ENCODE peak calls at places on chromosomes 12 and 14, in seven cellular contexts. One of them, this sample, is unnamed.

GRCh38 chr12:92912052-92912451 is 17.0 kb downstream of the EEA1 start:
- DNase-seq in AG04449: no peak
- DNase-seq in left ventricle myocardium inferior: no peak
- DNase-seq in cardiac muscle cell: no peak
- DNase-seq in Peyer's patch: no peak
- DNase-seq in HAP-1: no peak
- DNase-seq in body of pancreas: no peak
- DNase-seq in this sample: no peak

GRCh38 chr12:53122961-53123468 is 19.7 kb downstream of the SOAT2 start:
- DNase-seq in cardiac muscle cell: peak; percentile 64
- DNase-seq in HAP-1: no peak
- DNase-seq in left ventricle myocardium inferior: no peak
- DNase-seq in Peyer's patch: no peak
- DNase-seq in body of pancreas: no peak
- DNase-seq in AG04449: no peak
- DNase-seq in this sample: peak; percentile 95

GRCh38 chr14:52936437-52936836 is 14.4 kb downstream of the FERMT2 start:
- DNase-seq in cardiac muscle cell: no peak
- DNase-seq in body of pancreas: no peak
- DNase-seq in left ventricle myocardium inferior: no peak
- DNase-seq in HAP-1: no peak
- DNase-seq in Peyer's patch: no peak
- DNase-seq in AG04449: no peak
- DNase-seq in this sample: no peak

GRCh38 chr14:90674043-90674670 is 142.1 kb downstream of the TTC7B start:
- DNase-seq in cardiac muscle cell: no peak
- DNase-seq in HAP-1: no peak
- DNase-seq in Peyer's patch: no peak
- DNase-seq in AG04449: no peak
- DNase-seq in left ventricle myocardium inferior: no peak
- DNase-seq in body of pancreas: no peak
- DNase-seq in this sample: no peak

GRCh38 chr12:25500651-25501050 is 52.4 kb downstream of the LMNTD1 start:
- DNase-seq in HAP-1: no peak
- DNase-seq in AG04449: no peak
- DNase-seq in body of pancreas: no peak
- DNase-seq in Peyer's patch: no peak
- DNase-seq in left ventricle myocardium inferior: no peak
- DNase-seq in cardiac muscle cell: no peak
- DNase-seq in this sample: no peak

GRCh38 chr12:49098035-49098451 is 3.4 kb upstream of the DHH start:
- DNase-seq in Peyer's patch: peak; percentile 53
- DNase-seq in cardiac muscle cell: peak; percentile 64
- DNase-seq in HAP-1: peak; percentile 74
- DNase-seq in AG04449: no peak
- DNase-seq in body of pancreas: peak; percentile 47
- DNase-seq in left ventricle myocardium inferior: peak; percentile 25
- DNase-seq in this sample: no peak

GRCh38 chr12:131229426-131230339 is 276.0 kb downstream of the ADGRD1 start:
- DNase-seq in left ventricle myocardium inferior: peak; percentile 49
- DNase-seq in cardiac muscle cell: no peak
- DNase-seq in AG04449: no peak
- DNase-seq in Peyer's patch: no peak
- DNase-seq in HAP-1: no peak
- DNase-seq in body of pancreas: no peak
- DNase-seq in this sample: no peak

GRCh38 chr12:1220127-1221092 is 229.4 kb downstream of the ERC1 start:
- DNase-seq in Peyer's patch: no peak
- DNase-seq in left ventricle myocardium inferior: no peak
- DNase-seq in body of pancreas: peak; percentile 34
- DNase-seq in HAP-1: no peak
- DNase-seq in cardiac muscle cell: no peak
- DNase-seq in AG04449: no peak
- DNase-seq in this sample: no peak

GRCh38 chr12:100868487-100868886 is 73.9 kb downstream of the ANO4 start:
- DNase-seq in HAP-1: no peak
- DNase-seq in body of pancreas: no peak
- DNase-seq in Peyer's patch: no peak
- DNase-seq in cardiac muscle cell: peak; percentile 34
- DNase-seq in left ventricle myocardium inferior: no peak
- DNase-seq in AG04449: no peak
- DNase-seq in this sample: no peak

GRCh38 chr12:24997496-24997895 is 48.6 kb upstream of the BCAT1 start:
- DNase-seq in Peyer's patch: no peak
- DNase-seq in HAP-1: no peak
- DNase-seq in AG04449: no peak
- DNase-seq in body of pancreas: no peak
- DNase-seq in left ventricle myocardium inferior: no peak
- DNase-seq in cardiac muscle cell: no peak
- DNase-seq in this sample: no peak

GRCh38 chr12:42446761-42447160 is 120.8 kb downstream of the PPHLN1 start:
- DNase-seq in HAP-1: peak; percentile 83
- DNase-seq in AG04449: no peak
- DNase-seq in left ventricle myocardium inferior: no peak
- DNase-seq in Peyer's patch: no peak
- DNase-seq in cardiac muscle cell: peak; percentile 34
- DNase-seq in body of pancreas: no peak
- DNase-seq in this sample: peak; percentile 63

GRCh38 chr14:44396226-44396625 is 110.9 kb downstream of the FSCB start:
- DNase-seq in Peyer's patch: no peak
- DNase-seq in body of pancreas: no peak
- DNase-seq in left ventricle myocardium inferior: no peak
- DNase-seq in HAP-1: no peak
- DNase-seq in cardiac muscle cell: no peak
- DNase-seq in AG04449: no peak
- DNase-seq in this sample: no peak

GRCh38 chr12:94263011-94263786 is 114.8 kb downstream of the PLXNC1 start:
- DNase-seq in AG04449: no peak
- DNase-seq in body of pancreas: no peak
- DNase-seq in cardiac muscle cell: no peak
- DNase-seq in left ventricle myocardium inferior: no peak
- DNase-seq in Peyer's patch: peak; percentile 53
- DNase-seq in HAP-1: no peak
- DNase-seq in this sample: no peak

DNA sequence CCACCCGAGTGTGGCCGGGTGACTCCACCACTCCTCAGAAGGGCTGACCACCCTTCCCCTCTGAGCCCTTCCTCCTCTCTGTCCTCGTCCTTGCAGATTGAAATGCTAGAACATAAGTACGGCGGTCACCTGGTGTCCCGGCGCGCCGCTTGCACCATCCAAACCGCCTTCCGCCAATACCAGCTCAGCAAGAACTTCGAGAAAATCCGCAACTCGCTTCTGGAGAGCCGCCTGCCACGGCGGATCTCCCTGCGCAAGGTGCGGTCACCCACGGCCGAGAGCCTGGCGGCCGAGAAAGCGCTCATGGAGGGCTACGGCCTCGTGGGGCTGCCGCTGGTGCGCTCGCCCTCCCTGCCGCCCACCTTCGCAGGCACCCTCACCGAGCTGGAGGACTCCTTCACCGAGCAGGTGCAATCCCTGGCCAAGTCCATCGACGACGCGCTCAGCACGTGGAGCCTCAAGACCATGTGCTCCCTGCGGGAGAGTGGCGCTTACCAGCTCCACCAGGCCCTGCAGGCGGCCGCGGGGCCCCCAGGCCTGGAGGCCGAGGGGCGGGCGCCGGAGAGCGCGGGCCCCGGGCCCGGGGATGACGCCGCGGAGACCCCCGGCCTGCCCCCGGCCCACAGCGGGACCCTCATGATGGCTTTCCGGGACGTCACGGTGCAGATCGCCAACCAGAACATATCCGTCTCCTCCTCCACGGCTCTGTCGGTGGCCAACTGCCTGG is 71.8 kb downstream of the IQSEC3 start:
- DNase-seq in HAP-1: no peak
- DNase-seq in body of pancreas: no peak
- DNase-seq in Peyer's patch: no peak
- DNase-seq in left ventricle myocardium inferior: no peak
- DNase-seq in cardiac muscle cell: no peak
- DNase-seq in AG04449: no peak
- DNase-seq in this sample: no peak
- H3K4me3 ChIP-seq in HAP-1: no peak overlapping the region
- H3K4me3 ChIP-seq in body of pancreas: no peak overlapping the region
- H3K4me3 ChIP-seq in Peyer's patch: peak overlapping the region; percentile 31
- H3K4me3 ChIP-seq in left ventricle myocardium inferior: peak overlapping the region; percentile 65
- H3K4me3 ChIP-seq in cardiac muscle cell: no peak overlapping the region
- H3K4me3 ChIP-seq in AG04449: no peak overlapping the region
- H3K4me3 ChIP-seq in this sample: no peak overlapping the region

DNA sequence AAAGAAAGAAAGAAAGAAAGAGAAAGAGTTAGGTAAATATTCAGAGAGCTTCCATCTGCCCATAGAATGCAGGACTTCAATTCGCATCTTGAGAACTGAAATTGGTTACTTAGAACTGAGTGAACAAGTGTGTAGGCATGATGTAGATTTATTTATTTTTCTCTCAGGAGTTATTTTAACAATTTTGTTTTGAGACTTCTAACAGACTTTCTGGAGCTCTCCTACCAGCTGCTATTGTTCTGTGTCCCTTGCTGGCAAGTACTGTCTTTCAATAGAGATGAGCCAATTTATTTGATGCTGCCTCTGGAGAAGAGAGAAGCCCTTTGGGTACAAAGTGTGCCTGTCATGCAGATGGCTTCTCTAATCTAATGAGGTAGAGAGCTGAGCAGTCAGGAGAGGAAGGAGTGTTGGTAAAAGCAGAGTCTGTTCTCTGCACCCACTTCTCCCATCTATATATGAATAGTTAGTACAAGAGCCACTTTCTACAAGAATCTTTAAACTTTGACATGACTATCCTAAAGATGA is 67.0 kb downstream of the SYT1 start:
- DNase-seq in Peyer's patch: no peak
- DNase-seq in HAP-1: no peak
- DNase-seq in body of pancreas: no peak
- DNase-seq in AG04449: no peak
- DNase-seq in cardiac muscle cell: no peak
- DNase-seq in left ventricle myocardium inferior: no peak
- DNase-seq in this sample: peak; percentile 63
- H3K4me3 ChIP-seq in Peyer's patch: no peak overlapping the region
- H3K4me3 ChIP-seq in HAP-1: no peak overlapping the region
- H3K4me3 ChIP-seq in body of pancreas: no peak overlapping the region
- H3K4me3 ChIP-seq in AG04449: no peak overlapping the region
- H3K4me3 ChIP-seq in cardiac muscle cell: no peak overlapping the region
- H3K4me3 ChIP-seq in left ventricle myocardium inferior: no peak overlapping the region
- H3K4me3 ChIP-seq in this sample: no peak overlapping the region

GRCh38 chr12:91094036-91094660 is 17.1 kb downstream of the LUM start:
- DNase-seq in left ventricle myocardium inferior: no peak
- DNase-seq in body of pancreas: no peak
- DNase-seq in Peyer's patch: no peak
- DNase-seq in cardiac muscle cell: no peak
- DNase-seq in AG04449: no peak
- DNase-seq in HAP-1: no peak
- DNase-seq in this sample: no peak

GRCh38 chr12:91098942-91099341 is 12.4 kb downstream of the LUM start:
- DNase-seq in AG04449: peak; percentile 78
- DNase-seq in HAP-1: no peak
- DNase-seq in left ventricle myocardium inferior: no peak
- DNase-seq in body of pancreas: peak; percentile 12
- DNase-seq in Peyer's patch: no peak
- DNase-seq in cardiac muscle cell: peak; percentile 96
- DNase-seq in this sample: no peak

GRCh38 chr12:91091916-91092715 is 19.2 kb downstream of the LUM start:
- DNase-seq in body of pancreas: no peak
- DNase-seq in Peyer's patch: no peak
- DNase-seq in left ventricle myocardium inferior: no peak
- DNase-seq in cardiac muscle cell: no peak
- DNase-seq in HAP-1: no peak
- DNase-seq in AG04449: no peak
- DNase-seq in this sample: no peak

GRCh38 chr12:91099373-91099772 is 11.9 kb downstream of the LUM start:
- DNase-seq in body of pancreas: no peak
- DNase-seq in left ventricle myocardium inferior: no peak
- DNase-seq in AG04449: no peak
- DNase-seq in Peyer's patch: no peak
- DNase-seq in HAP-1: no peak
- DNase-seq in cardiac muscle cell: no peak
- DNase-seq in this sample: no peak

GRCh38 chr12:91094957-91095356 is 16.3 kb downstream of the LUM start:
- DNase-seq in Peyer's patch: no peak
- DNase-seq in left ventricle myocardium inferior: no peak
- DNase-seq in HAP-1: no peak
- DNase-seq in cardiac muscle cell: no peak
- DNase-seq in AG04449: no peak
- DNase-seq in body of pancreas: no peak
- DNase-seq in this sample: no peak
- H3K4me3 ChIP-seq in Peyer's patch: no peak overlapping the region
- H3K4me3 ChIP-seq in left ventricle myocardium inferior: no peak overlapping the region
- H3K4me3 ChIP-seq in HAP-1: no peak overlapping the region
- H3K4me3 ChIP-seq in cardiac muscle cell: no peak overlapping the region
- H3K4me3 ChIP-seq in AG04449: no peak overlapping the region
- H3K4me3 ChIP-seq in body of pancreas: no peak overlapping the region
- H3K4me3 ChIP-seq in this sample: no peak overlapping the region

GRCh38 chr14:64196026-64196425 is 98.1 kb downstream of the ESR2 start:
- DNase-seq in HAP-1: no peak
- DNase-seq in left ventricle myocardium inferior: no peak
- DNase-seq in cardiac muscle cell: no peak
- DNase-seq in body of pancreas: no peak
- DNase-seq in Peyer's patch: no peak
- DNase-seq in AG04449: no peak
- DNase-seq in this sample: no peak

GRCh38 chr14:64195194-64195593 is 99.0 kb downstream of the ESR2 start:
- DNase-seq in body of pancreas: no peak
- DNase-seq in HAP-1: no peak
- DNase-seq in left ventricle myocardium inferior: no peak
- DNase-seq in AG04449: no peak
- DNase-seq in cardiac muscle cell: no peak
- DNase-seq in Peyer's patch: no peak
- DNase-seq in this sample: no peak

GRCh38 chr14:64198021-64198420 is 96.2 kb downstream of the ESR2 start:
- DNase-seq in left ventricle myocardium inferior: no peak
- DNase-seq in cardiac muscle cell: no peak
- DNase-seq in HAP-1: no peak
- DNase-seq in body of pancreas: no peak
- DNase-seq in AG04449: no peak
- DNase-seq in Peyer's patch: no peak
- DNase-seq in this sample: no peak

GRCh38 chr14:64198486-64198885 is 95.7 kb downstream of the ESR2 start:
- DNase-seq in cardiac muscle cell: no peak
- DNase-seq in body of pancreas: no peak
- DNase-seq in left ventricle myocardium inferior: no peak
- DNase-seq in Peyer's patch: no peak
- DNase-seq in HAP-1: no peak
- DNase-seq in AG04449: no peak
- DNase-seq in this sample: no peak

DNA sequence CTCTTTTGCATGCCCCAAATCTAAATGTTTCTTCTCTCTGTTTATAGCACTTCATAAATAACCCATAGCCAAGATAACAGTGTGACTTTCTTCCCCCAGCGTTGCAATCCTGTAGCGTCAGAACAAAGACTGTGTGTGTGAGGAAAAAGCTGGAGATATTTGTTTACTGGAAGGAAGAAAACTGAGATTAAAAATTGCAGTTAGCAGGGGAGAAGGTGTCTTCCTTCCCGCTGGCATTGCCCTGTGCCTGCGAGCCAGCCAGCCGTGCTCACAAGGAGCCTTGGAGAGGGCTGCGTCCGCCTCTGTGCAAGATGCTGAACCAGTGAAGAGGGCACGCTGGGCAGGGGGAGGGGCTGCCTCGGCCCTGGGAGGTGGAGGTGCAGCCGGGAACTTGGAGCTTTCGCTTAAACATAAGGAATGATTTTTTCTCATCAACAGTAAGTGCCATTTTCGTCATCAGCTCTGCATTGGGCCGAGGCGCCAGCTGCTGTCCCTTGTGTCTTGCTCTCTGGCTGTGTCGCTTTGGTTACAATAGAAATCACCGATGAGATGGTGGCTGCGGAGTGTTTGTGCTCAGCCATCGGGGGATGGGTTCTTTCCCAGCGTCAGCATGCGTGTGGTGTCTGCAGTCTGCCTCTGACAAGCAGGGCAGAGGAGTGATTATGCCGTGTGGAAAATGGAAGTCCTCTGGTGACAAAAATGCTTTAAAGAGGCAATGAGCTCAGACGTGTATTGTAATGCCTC is 97.3 kb downstream of the ESR2 start:
- DNase-seq in Peyer's patch: peak; percentile 55
- DNase-seq in cardiac muscle cell: peak; percentile 63
- DNase-seq in left ventricle myocardium inferior: peak; percentile 51
- DNase-seq in body of pancreas: peak; percentile 60
- DNase-seq in HAP-1: peak; percentile 64
- DNase-seq in AG04449: no peak
- DNase-seq in this sample: no peak
- H3K4me3 ChIP-seq in Peyer's patch: peak overlapping the region; percentile 18
- H3K4me3 ChIP-seq in cardiac muscle cell: peak overlapping the region; percentile 20
- H3K4me3 ChIP-seq in left ventricle myocardium inferior: peak overlapping the region; percentile 61
- H3K4me3 ChIP-seq in body of pancreas: no peak overlapping the region
- H3K4me3 ChIP-seq in HAP-1: peak overlapping the region; percentile 16
- H3K4me3 ChIP-seq in AG04449: peak overlapping the region; percentile 57
- H3K4me3 ChIP-seq in this sample: no peak overlapping the region

This sample was measured in SK-N-MC.